ENCODE peak calls at places on chromosome 3, in six cellular contexts. One of them, this sample, is unnamed.

GRCh38 chr3:129663045-129663446 is 56.6 kb upstream of the PLXND1 start:
- DNase-seq in LoVo: peak; percentile 87
- DNase-seq in HepG2: peak; percentile 83
- DNase-seq in COLO829: no peak
- DNase-seq in activated CD4-positive, alpha-beta T cell treated with anti-CD3 and anti-CD28 coated beads, Interleukin-2, amount 10 ng/mL, durations not matched to agents 24 days and 14 days: no peak
- DNase-seq in retina: no peak
- DNase-seq in this sample: no peak

GRCh38 chr3:50575372-50575771 is 6.0 kb downstream of the HEMK1 start:
- DNase-seq in LoVo: no peak
- DNase-seq in HepG2: no peak
- DNase-seq in COLO829: no peak
- DNase-seq in activated CD4-positive, alpha-beta T cell treated with anti-CD3 and anti-CD28 coated beads, Interleukin-2, amount 10 ng/mL, durations not matched to agents 24 days and 14 days: no peak
- DNase-seq in retina: no peak
- DNase-seq in this sample: no peak

GRCh38 chr3:127542441-127542952 is 48.0 kb downstream of the TPRA1 start:
- DNase-seq in LoVo: no peak
- DNase-seq in HepG2: peak; percentile 25
- DNase-seq in COLO829: no peak
- DNase-seq in activated CD4-positive, alpha-beta T cell treated with anti-CD3 and anti-CD28 coated beads, Interleukin-2, amount 10 ng/mL, durations not matched to agents 24 days and 14 days: no peak
- DNase-seq in retina: no peak
- DNase-seq in this sample: peak; percentile 52

GRCh38 chr3:194130807-194131589 is 5.0 kb upstream of the HES1 start:
- DNase-seq in LoVo: peak; percentile 68
- DNase-seq in HepG2: peak; percentile 94
- DNase-seq in COLO829: no peak
- DNase-seq in activated CD4-positive, alpha-beta T cell treated with anti-CD3 and anti-CD28 coated beads, Interleukin-2, amount 10 ng/mL, durations not matched to agents 24 days and 14 days: peak; percentile 74
- DNase-seq in retina: peak; percentile 79
- DNase-seq in this sample: peak; percentile 69

GRCh38 chr3:47444103-47444502 is 31.6 kb downstream of the SCAP start:
- DNase-seq in LoVo: no peak
- DNase-seq in HepG2: no peak
- DNase-seq in COLO829: no peak
- DNase-seq in activated CD4-positive, alpha-beta T cell treated with anti-CD3 and anti-CD28 coated beads, Interleukin-2, amount 10 ng/mL, durations not matched to agents 24 days and 14 days: no peak
- DNase-seq in retina: no peak
- DNase-seq in this sample: no peak

GRCh38 chr3:71315431-71315830 is 268.1 kb downstream of the FOXP1 start:
- DNase-seq in LoVo: no peak
- DNase-seq in HepG2: no peak
- DNase-seq in COLO829: no peak
- DNase-seq in activated CD4-positive, alpha-beta T cell treated with anti-CD3 and anti-CD28 coated beads, Interleukin-2, amount 10 ng/mL, durations not matched to agents 24 days and 14 days: no peak
- DNase-seq in retina: no peak
- DNase-seq in this sample: no peak

GRCh38 chr3:42830437-42831320 is 21.4 kb downstream of the ACKR2 start:
- DNase-seq in LoVo: peak; percentile 27
- DNase-seq in HepG2: peak; percentile 78
- DNase-seq in COLO829: peak; percentile 56
- DNase-seq in activated CD4-positive, alpha-beta T cell treated with anti-CD3 and anti-CD28 coated beads, Interleukin-2, amount 10 ng/mL, durations not matched to agents 24 days and 14 days: no peak
- DNase-seq in retina: no peak
- DNase-seq in this sample: no peak

GRCh38 chr3:122926322-122926721 is 101.2 kb downstream of the SEMA5B start:
- DNase-seq in LoVo: no peak
- DNase-seq in HepG2: no peak
- DNase-seq in COLO829: no peak
- DNase-seq in activated CD4-positive, alpha-beta T cell treated with anti-CD3 and anti-CD28 coated beads, Interleukin-2, amount 10 ng/mL, durations not matched to agents 24 days and 14 days: no peak
- DNase-seq in retina: no peak
- DNase-seq in this sample: no peak

GRCh38 chr3:171257251-171258179 is 202.7 kb downstream of the TNIK start:
- DNase-seq in LoVo: no peak
- DNase-seq in HepG2: no peak
- DNase-seq in COLO829: no peak
- DNase-seq in activated CD4-positive, alpha-beta T cell treated with anti-CD3 and anti-CD28 coated beads, Interleukin-2, amount 10 ng/mL, durations not matched to agents 24 days and 14 days: peak; percentile 69
- DNase-seq in retina: no peak
- DNase-seq in this sample: no peak

GRCh38 chr3:25120666-25121065 is 307.4 kb upstream of the RARB start:
- DNase-seq in LoVo: no peak
- DNase-seq in HepG2: no peak
- DNase-seq in COLO829: no peak
- DNase-seq in activated CD4-positive, alpha-beta T cell treated with anti-CD3 and anti-CD28 coated beads, Interleukin-2, amount 10 ng/mL, durations not matched to agents 24 days and 14 days: no peak
- DNase-seq in retina: no peak
- DNase-seq in this sample: peak; percentile 65

GRCh38 chr3:44198957-44199269 is 42.8 kb upstream of the TOPAZ1 start:
- DNase-seq in LoVo: no peak
- DNase-seq in HepG2: no peak
- DNase-seq in COLO829: no peak
- DNase-seq in activated CD4-positive, alpha-beta T cell treated with anti-CD3 and anti-CD28 coated beads, Interleukin-2, amount 10 ng/mL, durations not matched to agents 24 days and 14 days: no peak
- DNase-seq in retina: no peak
- DNase-seq in this sample: no peak

GRCh38 chr3:17089314-17089700 is 204.6 kb downstream of the PLCL2 start:
- DNase-seq in LoVo: no peak
- DNase-seq in HepG2: no peak
- DNase-seq in COLO829: no peak
- DNase-seq in activated CD4-positive, alpha-beta T cell treated with anti-CD3 and anti-CD28 coated beads, Interleukin-2, amount 10 ng/mL, durations not matched to agents 24 days and 14 days: no peak
- DNase-seq in retina: no peak
- DNase-seq in this sample: no peak

GRCh38 chr3:103803787-103804186 is 1369.0 kb downstream of the ZPLD1 start:
- DNase-seq in LoVo: no peak
- DNase-seq in HepG2: no peak
- DNase-seq in COLO829: no peak
- DNase-seq in activated CD4-positive, alpha-beta T cell treated with anti-CD3 and anti-CD28 coated beads, Interleukin-2, amount 10 ng/mL, durations not matched to agents 24 days and 14 days: no peak
- DNase-seq in retina: no peak
- DNase-seq in this sample: no peak